ENCODE peak calls at places on chromosomes 11 and 22, in five cellular contexts. One of them, this sample, is unnamed.

GRCh38 chr11:112228706-112229105 is 2.5 kb downstream of the PTS start:
- DNase-seq in activated CD4-positive, alpha-beta T cell treated with anti-CD3 and anti-CD28 coated beads for 24 hours: no peak
- DNase-seq in SW 1271: no peak
- DNase-seq in activated naive CD8-positive, alpha-beta T cell treated with anti-CD3 and anti-CD28 coated beads, Interleukin-2, amount 10 ng/mL, durations not matched to agents 7 days and 5 days: no peak
- DNase-seq in cardiac muscle cell: no peak
- DNase-seq in this sample: no peak

GRCh38 chr11:86129775-86130540 is 61.1 kb upstream of the PICALM start:
- DNase-seq in cardiac muscle cell: no peak
- DNase-seq in activated CD4-positive, alpha-beta T cell treated with anti-CD3 and anti-CD28 coated beads for 24 hours: no peak
- DNase-seq in activated naive CD8-positive, alpha-beta T cell treated with anti-CD3 and anti-CD28 coated beads, Interleukin-2, amount 10 ng/mL, durations not matched to agents 7 days and 5 days: no peak
- DNase-seq in SW 1271: no peak
- DNase-seq in this sample: no peak

GRCh38 chr11:105144887-105145286 is 5.3 kb upstream of the CARD18 start:
- DNase-seq in SW 1271: no peak
- DNase-seq in cardiac muscle cell: no peak
- DNase-seq in activated naive CD8-positive, alpha-beta T cell treated with anti-CD3 and anti-CD28 coated beads, Interleukin-2, amount 10 ng/mL, durations not matched to agents 7 days and 5 days: no peak
- DNase-seq in activated CD4-positive, alpha-beta T cell treated with anti-CD3 and anti-CD28 coated beads for 24 hours: no peak
- DNase-seq in this sample: no peak

GRCh38 chr11:63839508-63840355 is 822 bp downstream of the MARK2 start:
- DNase-seq in activated naive CD8-positive, alpha-beta T cell treated with anti-CD3 and anti-CD28 coated beads, Interleukin-2, amount 10 ng/mL, durations not matched to agents 7 days and 5 days: peak
- DNase-seq in SW 1271: no peak
- DNase-seq in activated CD4-positive, alpha-beta T cell treated with anti-CD3 and anti-CD28 coated beads for 24 hours: peak
- DNase-seq in cardiac muscle cell: peak
- DNase-seq in this sample: peak

GRCh38 chr11:72224587-72225410 is at the start of gene INPPL1:
- DNase-seq in SW 1271: no peak
- DNase-seq in cardiac muscle cell: peak
- DNase-seq in activated naive CD8-positive, alpha-beta T cell treated with anti-CD3 and anti-CD28 coated beads, Interleukin-2, amount 10 ng/mL, durations not matched to agents 7 days and 5 days: peak
- DNase-seq in activated CD4-positive, alpha-beta T cell treated with anti-CD3 and anti-CD28 coated beads for 24 hours: no peak
- DNase-seq in this sample: no peak

GRCh38 chr11:115153135-115153534 is 351.1 kb downstream of the CADM1 start:
- DNase-seq in SW 1271: no peak
- DNase-seq in activated naive CD8-positive, alpha-beta T cell treated with anti-CD3 and anti-CD28 coated beads, Interleukin-2, amount 10 ng/mL, durations not matched to agents 7 days and 5 days: no peak
- DNase-seq in activated CD4-positive, alpha-beta T cell treated with anti-CD3 and anti-CD28 coated beads for 24 hours: no peak
- DNase-seq in cardiac muscle cell: no peak
- DNase-seq in this sample: no peak

GRCh38 chr22:25485626-25486545 is 78.6 kb upstream of the GRK3 start:
- DNase-seq in cardiac muscle cell: no peak
- DNase-seq in activated naive CD8-positive, alpha-beta T cell treated with anti-CD3 and anti-CD28 coated beads, Interleukin-2, amount 10 ng/mL, durations not matched to agents 7 days and 5 days: no peak
- DNase-seq in SW 1271: no peak
- DNase-seq in activated CD4-positive, alpha-beta T cell treated with anti-CD3 and anti-CD28 coated beads for 24 hours: no peak
- DNase-seq in this sample: no peak

GRCh38 chr11:119700536-119701346 is 28.3 kb downstream of the NECTIN1 start:
- DNase-seq in cardiac muscle cell: no peak
- DNase-seq in activated CD4-positive, alpha-beta T cell treated with anti-CD3 and anti-CD28 coated beads for 24 hours: no peak
- DNase-seq in activated naive CD8-positive, alpha-beta T cell treated with anti-CD3 and anti-CD28 coated beads, Interleukin-2, amount 10 ng/mL, durations not matched to agents 7 days and 5 days: no peak
- DNase-seq in SW 1271: no peak
- DNase-seq in this sample: no peak

GRCh38 chr11:46238078-46238966 is 39.1 kb upstream of the CREB3L1 start:
- DNase-seq in cardiac muscle cell: peak
- DNase-seq in activated CD4-positive, alpha-beta T cell treated with anti-CD3 and anti-CD28 coated beads for 24 hours: peak
- DNase-seq in activated naive CD8-positive, alpha-beta T cell treated with anti-CD3 and anti-CD28 coated beads, Interleukin-2, amount 10 ng/mL, durations not matched to agents 7 days and 5 days: peak
- DNase-seq in SW 1271: peak
- DNase-seq in this sample: peak